ENCODE peak calls at places on chromosomes 3 and 15, in seven cellular contexts. D is tibial artery, L is neural progenitor cell, N is fibroblast of lung, V is ovary, Q is endodermal cell, Z is heart left ventricle. S is an unnamed sample. For H3K9me3, the result is how much of the 10 kb centered on the place peaks cover.

GRCh38 chr3:21654662-21655061 is 96.3 kb downstream of the ZNF385D start:
- DNase-seq in D (no peak), L (no peak), N (peak), V (no peak), Q (no peak), Z (no peak), S (no peak)

GRCh38 chr3:9399746-9400145 is 2.3 kb downstream of the SETD5 start:
- DNase-seq in D (peak), L (peak), N (peak), V (peak), Q (peak), Z (peak), S (peak)

GRCh38 chr3:127903596-127903995 is 11.4 kb upstream of the KBTBD12 start:
- DNase-seq in D (no peak), L (no peak), N (no peak), V (no peak), Q (no peak), Z (no peak), S (no peak)

GRCh38 chr3:55467099-55467498 is 20.0 kb downstream of the WNT5A start:
- DNase-seq in D (no peak), L (no peak), N (peak), V (no peak), Q (no peak), Z (no peak), S (no peak)

GRCh38 chr15:80885180-80885579 is 104.4 kb downstream of the MESD start:
- DNase-seq in D (no peak), L (no peak), N (no peak), V (no peak), Q (no peak), Z (peak), S (no peak)

GRCh38 chr15:92636950-92637481 is 18.6 kb downstream of the FAM174B start:
- DNase-seq in D (no peak), L (no peak), N (no peak), V (no peak), Q (peak), Z (no peak), S (peak)

GRCh38 chr15:83108266-83109219 is 1.1 kb downstream of the TM6SF1 start:
- DNase-seq in D (peak), L (no peak), N (peak), V (no peak), Q (peak), Z (peak), S (peak)

GRCh38 chr3:172892158-172892557 is 141.6 kb downstream of the ECT2 start:
- DNase-seq in D (no peak), L (no peak), N (peak), V (no peak), Q (no peak), Z (no peak), S (no peak)

GRCh38 chr3:173395412-173396181 is 1.9 kb upstream of the NLGN1 start:
- DNase-seq in D (peak), L (peak), N (peak), V (peak), Q (peak), Z (peak), S (peak)

GRCh38 chr3:16297991-16298885 is 33.2 kb downstream of the OXNAD1 start:
- DNase-seq in D (no peak), L (no peak), N (no peak), V (no peak), Q (no peak), Z (no peak), S (no peak)

GRCh38 chr3:184884359-184885017 is 72.5 kb downstream of the VPS8 start:
- DNase-seq in D (no peak), L (no peak), N (no peak), V (no peak), Q (no peak), Z (no peak), S (no peak)

GRCh38 chr15:63157891-63158431 is 684 bp upstream of the RPS27L start:
- DNase-seq in D (peak), L (peak), N (peak), V (peak), Q (peak), Z (peak), S (peak)

GRCh38 chr15:79436037-79436780 is 4.1 kb downstream of the MINAR1 start:
- DNase-seq in D (no peak), L (no peak), N (no peak), V (no peak), Q (no peak), Z (no peak), S (no peak)

GRCh38 chr3:15610083-15610482 is 8.5 kb downstream of the BTD start:
- DNase-seq in D (peak), L (no peak), N (peak), V (peak), Q (no peak), Z (no peak), S (peak)

DNA sequence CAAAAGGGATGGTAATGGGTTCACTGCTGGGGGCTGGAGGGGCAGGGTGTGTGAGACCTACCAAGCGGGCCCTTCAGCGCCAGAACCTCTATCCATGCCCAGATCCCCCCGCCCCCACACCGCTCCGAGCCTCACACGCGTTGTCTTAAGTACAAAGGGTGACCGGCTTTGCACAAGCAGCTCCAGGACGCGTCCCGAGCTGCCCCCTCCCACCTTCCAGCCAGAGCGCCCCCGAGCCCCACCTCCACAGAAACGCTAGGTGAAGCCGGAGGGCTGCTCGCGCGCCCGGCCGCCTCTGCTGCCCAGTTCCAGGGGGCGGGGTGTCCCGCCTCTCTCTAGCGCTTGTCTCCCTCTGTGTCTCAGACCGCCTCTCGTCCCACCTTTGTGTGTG is 1.2 kb downstream of the WNT7A start:
- DNase-seq in D (no peak), L (peak), N (no peak), V (no peak), Q (no peak), Z (no peak), S (no peak)
- H3K4me3 ChIP-seq in D (peak), L (peak), N (no peak), V (no peak), Q (peak), Z (no peak), S (peak)

GRCh38 chr15:101183226-101183925 is 68.5 kb downstream of the CHSY1 start:
- DNase-seq in D (no peak), L (no peak), N (peak), V (no peak), Q (no peak), Z (no peak), S (no peak)
- H3K9me3 ChIP-seq in D (under half), L (under half), N (under half), V (under half), Q (under half), Z (under half), S (under half)

GRCh38 chr3:58332575-58333179 is at the start of gene PXK:
- DNase-seq in D (peak), L (peak), N (peak), V (peak), Q (peak), Z (peak), S (peak)
- TF ChIP-seq CTCF in D (peak), L (no peak), N (no peak), V (peak), Q (peak), Z (no peak), S (no peak)

GRCh38 chr3:194265505-194265892 is 85.6 kb downstream of the CPN2 start:
- DNase-seq in D (peak), L (peak), N (peak), V (peak), Q (peak), Z (peak), S (peak)
- H3K4me3 ChIP-seq in D (peak), L (no peak), N (no peak), V (no peak), Q (no peak), Z (no peak), S (no peak)

GRCh38 chr3:7585052-7585451 is 724.1 kb downstream of the GRM7 start:
- DNase-seq in D (no peak), L (no peak), N (no peak), V (no peak), Q (no peak), Z (no peak), S (no peak)
- H3K9me3 ChIP-seq in D (under half), L (under half), N (under half), V (under half), Q (under half), Z (under half), S (under half)

DNA sequence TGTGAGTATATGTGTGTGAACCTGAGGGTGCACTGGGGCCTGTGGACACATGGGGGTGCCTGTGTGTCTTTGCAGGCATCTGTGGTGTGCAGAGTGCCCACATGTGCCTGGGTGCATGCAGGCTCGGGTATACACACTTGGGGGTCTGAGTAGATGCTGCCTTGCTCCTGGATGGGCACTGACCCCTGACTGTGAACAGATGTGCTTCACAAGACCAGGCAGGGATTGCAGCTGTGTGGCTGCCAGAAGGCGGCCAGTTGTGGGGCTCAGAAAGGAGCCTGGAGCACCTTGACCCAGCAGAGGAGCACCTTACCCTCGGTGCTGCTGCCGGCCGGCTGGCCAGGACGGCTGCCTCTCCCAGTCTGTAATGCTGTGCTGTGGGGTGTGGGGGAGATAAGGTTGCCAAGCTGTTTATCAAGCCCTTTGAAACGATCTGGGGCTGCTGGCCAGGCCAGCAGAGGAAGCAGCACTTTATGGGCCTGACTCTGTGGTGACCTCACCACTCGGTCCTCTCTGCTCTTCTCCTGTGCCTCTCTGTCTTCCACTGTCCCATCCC is 55.5 kb upstream of the MRPS22 start:
- DNase-seq in D (no peak), L (no peak), N (no peak), V (peak), Q (no peak), Z (peak), S (no peak)
- TF ChIP-seq CTCF in D (no peak), L (no peak), N (peak), V (no peak), Q (no peak), Z (no peak), S (no peak)

S was measured in left lung.